ENCODE peak calls at places on chromosomes 6 and 20, in ten cellular contexts. One of them, this sample, is unnamed.

GRCh38 chr6:92109256-92109655 is 1310.1 kb downstream of the EPHA7 start:
- DNase-seq in T follicular helper cell: no peak
- DNase-seq in MV-4-11: no peak
- DNase-seq in H7: no peak
- DNase-seq in activated naive CD8-positive, alpha-beta T cell treated with anti-CD3 and anti-CD28 coated beads, Interleukin-2, amount 10 ng/mL, durations not matched to agents 7 days and 5 days: no peak
- DNase-seq in ELR: no peak
- DNase-seq in NCI-H2171: no peak
- DNase-seq in mucosa of gallbladder: no peak
- DNase-seq in activated naive CD4-positive, alpha-beta T cell treated with Interleukin-2 at 50 U/mL for 16 hours: no peak
- DNase-seq in HCT116: no peak
- DNase-seq in this sample: no peak

GRCh38 chr20:20664795-20665194 is 47.6 kb downstream of the RALGAPA2 start:
- DNase-seq in NCI-H2171: peak
- DNase-seq in MV-4-11: peak
- DNase-seq in HCT116: peak
- DNase-seq in T follicular helper cell: no peak
- DNase-seq in mucosa of gallbladder: no peak
- DNase-seq in ELR: peak
- DNase-seq in activated naive CD4-positive, alpha-beta T cell treated with Interleukin-2 at 50 U/mL for 16 hours: no peak
- DNase-seq in H7: no peak
- DNase-seq in activated naive CD8-positive, alpha-beta T cell treated with anti-CD3 and anti-CD28 coated beads, Interleukin-2, amount 10 ng/mL, durations not matched to agents 7 days and 5 days: no peak
- DNase-seq in this sample: peak

GRCh38 chr6:132817554-132818403 is 3.4 kb downstream of the RPS12 start:
- DNase-seq in MV-4-11: no peak
- DNase-seq in H7: no peak
- DNase-seq in NCI-H2171: no peak
- DNase-seq in activated naive CD4-positive, alpha-beta T cell treated with Interleukin-2 at 50 U/mL for 16 hours: no peak
- DNase-seq in ELR: peak
- DNase-seq in activated naive CD8-positive, alpha-beta T cell treated with anti-CD3 and anti-CD28 coated beads, Interleukin-2, amount 10 ng/mL, durations not matched to agents 7 days and 5 days: no peak
- DNase-seq in HCT116: no peak
- DNase-seq in T follicular helper cell: no peak
- DNase-seq in mucosa of gallbladder: no peak
- DNase-seq in this sample: no peak

GRCh38 chr6:40183902-40184301 is 249.6 kb upstream of the MOCS1 start:
- DNase-seq in NCI-H2171: no peak
- DNase-seq in activated naive CD4-positive, alpha-beta T cell treated with Interleukin-2 at 50 U/mL for 16 hours: no peak
- DNase-seq in activated naive CD8-positive, alpha-beta T cell treated with anti-CD3 and anti-CD28 coated beads, Interleukin-2, amount 10 ng/mL, durations not matched to agents 7 days and 5 days: no peak
- DNase-seq in MV-4-11: no peak
- DNase-seq in HCT116: no peak
- DNase-seq in H7: no peak
- DNase-seq in mucosa of gallbladder: no peak
- DNase-seq in ELR: no peak
- DNase-seq in T follicular helper cell: no peak
- DNase-seq in this sample: no peak

GRCh38 chr20:64145458-64146300 is 18.6 kb upstream of the MYT1 start:
- DNase-seq in HCT116: peak
- DNase-seq in mucosa of gallbladder: no peak
- DNase-seq in ELR: no peak
- DNase-seq in MV-4-11: no peak
- DNase-seq in activated naive CD8-positive, alpha-beta T cell treated with anti-CD3 and anti-CD28 coated beads, Interleukin-2, amount 10 ng/mL, durations not matched to agents 7 days and 5 days: no peak
- DNase-seq in T follicular helper cell: no peak
- DNase-seq in activated naive CD4-positive, alpha-beta T cell treated with Interleukin-2 at 50 U/mL for 16 hours: no peak
- DNase-seq in NCI-H2171: no peak
- DNase-seq in H7: peak
- DNase-seq in this sample: no peak

GRCh38 chr6:91045152-91045551 is 458.3 kb upstream of the MAP3K7 start:
- DNase-seq in NCI-H2171: no peak
- DNase-seq in activated naive CD8-positive, alpha-beta T cell treated with anti-CD3 and anti-CD28 coated beads, Interleukin-2, amount 10 ng/mL, durations not matched to agents 7 days and 5 days: no peak
- DNase-seq in mucosa of gallbladder: no peak
- DNase-seq in MV-4-11: no peak
- DNase-seq in ELR: no peak
- DNase-seq in HCT116: no peak
- DNase-seq in T follicular helper cell: no peak
- DNase-seq in activated naive CD4-positive, alpha-beta T cell treated with Interleukin-2 at 50 U/mL for 16 hours: no peak
- DNase-seq in H7: no peak
- DNase-seq in this sample: no peak

GRCh38 chr6:27684264-27685211 is 211.6 kb upstream of the ZNF184 start:
- DNase-seq in activated naive CD4-positive, alpha-beta T cell treated with Interleukin-2 at 50 U/mL for 16 hours: peak
- DNase-seq in MV-4-11: peak
- DNase-seq in mucosa of gallbladder: no peak
- DNase-seq in H7: peak
- DNase-seq in ELR: peak
- DNase-seq in T follicular helper cell: peak
- DNase-seq in NCI-H2171: peak
- DNase-seq in HCT116: peak
- DNase-seq in activated naive CD8-positive, alpha-beta T cell treated with anti-CD3 and anti-CD28 coated beads, Interleukin-2, amount 10 ng/mL, durations not matched to agents 7 days and 5 days: no peak
- DNase-seq in this sample: peak

GRCh38 chr20:10352934-10353866 is 80.8 kb downstream of the MKKS start:
- DNase-seq in NCI-H2171: no peak
- DNase-seq in MV-4-11: no peak
- DNase-seq in activated naive CD4-positive, alpha-beta T cell treated with Interleukin-2 at 50 U/mL for 16 hours: no peak
- DNase-seq in ELR: no peak
- DNase-seq in T follicular helper cell: no peak
- DNase-seq in HCT116: no peak
- DNase-seq in mucosa of gallbladder: no peak
- DNase-seq in activated naive CD8-positive, alpha-beta T cell treated with anti-CD3 and anti-CD28 coated beads, Interleukin-2, amount 10 ng/mL, durations not matched to agents 7 days and 5 days: no peak
- DNase-seq in H7: no peak
- DNase-seq in this sample: no peak

GRCh38 chr6:26315274-26315673 is 49.7 kb upstream of the BTN3A2 start:
- DNase-seq in activated naive CD8-positive, alpha-beta T cell treated with anti-CD3 and anti-CD28 coated beads, Interleukin-2, amount 10 ng/mL, durations not matched to agents 7 days and 5 days: no peak
- DNase-seq in MV-4-11: no peak
- DNase-seq in T follicular helper cell: no peak
- DNase-seq in activated naive CD4-positive, alpha-beta T cell treated with Interleukin-2 at 50 U/mL for 16 hours: no peak
- DNase-seq in mucosa of gallbladder: no peak
- DNase-seq in NCI-H2171: no peak
- DNase-seq in HCT116: no peak
- DNase-seq in ELR: no peak
- DNase-seq in H7: no peak
- DNase-seq in this sample: no peak

This sample was measured in NCI-H774.